ENCODE peak calls at places on chromosome 6, in six cellular contexts. N is left ventricle myocardium inferior; J is PC-3; S is adrenal gland; P is ascending aorta; I is CD8-positive, alpha-beta memory T cell. C is an unnamed sample.

GRCh38 chr6:33420493-33421343 is 853 bp downstream of the SYNGAP1 start:
- DNase-seq in S (no peak), P (no peak), I (no peak), N (no peak), J (no peak), C (no peak)

GRCh38 chr6:154909821-154910220 is 85.3 kb upstream of the TIAM2 start:
- DNase-seq in N (no peak), P (no peak), J (no peak), I (no peak), S (no peak), C (no peak)

GRCh38 chr6:30684386-30685156 is 1.9 kb downstream of the PPP1R18 start:
- DNase-seq in J (no peak), S (peak; percentile 50), P (peak; percentile 78), I (peak; percentile 25), N (peak; percentile 61), C (no peak)

GRCh38 chr6:100663219-100663863 is 198.6 kb upstream of the SIM1 start:
- DNase-seq in S (no peak), I (no peak), P (no peak), J (peak; percentile 80), N (no peak), C (no peak)

GRCh38 chr6:159212881-159213280 is 43.7 kb downstream of the FNDC1 start:
- DNase-seq in P (no peak), J (no peak), I (no peak), N (no peak), S (no peak), C (no peak)

GRCh38 chr6:139531148-139531547 is 156.7 kb upstream of the CITED2 start:
- DNase-seq in S (no peak), I (peak; percentile 45), J (peak; percentile 41), N (no peak), P (no peak), C (no peak)

GRCh38 chr6:4703367-4703766 is 72.8 kb upstream of the CDYL start:
- DNase-seq in N (no peak), I (no peak), S (no peak), J (no peak), P (no peak), C (no peak)

GRCh38 chr6:144899161-144899560 is 614.0 kb downstream of the UTRN start:
- DNase-seq in J (peak; percentile 45), N (no peak), S (no peak), I (no peak), P (no peak), C (no peak)

GRCh38 chr6:19836799-19837510 is at the start of gene ID4:
- DNase-seq in N (peak; percentile 92), P (peak; percentile 98), J (peak; percentile 12), I (no peak), S (peak; percentile 61), C (peak; percentile 99)

GRCh38 chr6:26355366-26355765 is 9.6 kb upstream of the BTN3A2 start:
- DNase-seq in I (no peak), J (no peak), S (no peak), P (no peak), N (no peak), C (no peak)

GRCh38 chr6:151240036-151240685 is 394 bp downstream of the AKAP12 start:
- DNase-seq in I (no peak), N (peak; percentile 84), J (peak; percentile 43), S (peak; percentile 65), P (peak; percentile 90), C (peak; percentile 50)

GRCh38 chr6:31792090-31792374 is 3.5 kb downstream of the VARS1 start:
- DNase-seq in J (no peak), I (no peak), N (no peak), S (no peak), P (no peak), C (no peak)

GRCh38 chr6:127518212-127518709 is 874 bp downstream of the MTCL3 start:
- DNase-seq in S (no peak), J (no peak), I (no peak), P (no peak), N (no peak), C (peak; percentile 37)

GRCh38 chr6:2614842-2615241 is 135.9 kb downstream of the MYLK4 start:
- DNase-seq in P (no peak), N (no peak), J (no peak), S (no peak), I (no peak), C (no peak)